ENCODE peak calls at places on chromosomes 2 and 18, in ten cellular contexts. I is NCI-H1105, V is epithelial cell of esophagus, L is osteocyte, Z is HCT116, P is DMS 273 treated with DMSO at 0.1 percent for 48 hours, K is RPMI8226, W is T-helper 2 cell, F is GM04504, X is NCI-H1092. C is an unnamed sample.

GRCh38 chr18:22816266-22817176 is 116.6 kb upstream of the RBBP8 start:
- DNase-seq in I (peak), V (no peak), L (no peak), Z (no peak), P (peak), K (peak), W (no peak), F (no peak), X (peak), C (peak)

GRCh38 chr2:147288131-147288530 is 556.7 kb upstream of the ACVR2A start:
- DNase-seq in I (no peak), V (peak), L (no peak), Z (no peak), P (no peak), K (no peak), W (peak), F (no peak), X (no peak), C (no peak)

GRCh38 chr2:55296393-55296792 is 27.4 kb upstream of the MTIF2 start:
- DNase-seq in I (no peak), V (no peak), L (no peak), Z (no peak), P (no peak), K (no peak), W (no peak), F (no peak), X (no peak), C (no peak)

GRCh38 chr2:105903051-105903674 is 158.5 kb downstream of the NCK2 start:
- DNase-seq in I (no peak), V (no peak), L (no peak), Z (no peak), P (no peak), K (no peak), W (no peak), F (no peak), X (no peak), C (no peak)

GRCh38 chr2:101406867-101407266 is 19.6 kb upstream of the CREG2 start:
- DNase-seq in I (no peak), V (peak), L (no peak), Z (no peak), P (peak), K (no peak), W (no peak), F (peak), X (no peak), C (peak)

GRCh38 chr2:193528458-193528857 is 1333.7 kb upstream of the TMEFF2 start:
- DNase-seq in I (no peak), V (no peak), L (no peak), Z (no peak), P (no peak), K (peak), W (no peak), F (no peak), X (no peak), C (no peak)

GRCh38 chr2:43270461-43270860 is 44.1 kb upstream of the ZFP36L2 start:
- DNase-seq in I (no peak), V (no peak), L (no peak), Z (no peak), P (no peak), K (no peak), W (no peak), F (no peak), X (no peak), C (no peak)

GRCh38 chr2:73907840-73908452 is 15.1 kb downstream of the ACTG2 start:
- DNase-seq in I (no peak), V (peak), L (peak), Z (no peak), P (no peak), K (peak), W (peak), F (peak), X (peak), C (no peak)

GRCh38 chr18:23498877-23499570 is 4.3 kb upstream of the RMC1 start:
- DNase-seq in I (peak), V (peak), L (no peak), Z (peak), P (peak), K (peak), W (peak), F (no peak), X (peak), C (peak)

GRCh38 chr2:171390941-171391516 is 42.8 kb downstream of the METTL8 start:
- DNase-seq in I (no peak), V (peak), L (no peak), Z (no peak), P (no peak), K (no peak), W (no peak), F (peak), X (no peak), C (no peak)

GRCh38 chr2:31337860-31338259 is 76.7 kb downstream of the XDH start:
- DNase-seq in I (no peak), V (peak), L (no peak), Z (no peak), P (no peak), K (no peak), W (no peak), F (peak), X (no peak), C (no peak)